ENCODE peak calls at places on chromosomes 7 and 10, in six cellular contexts. Y, N, U, W, S and V are unnamed samples. For H3K36me3, the result is how much of the 10 kb centered on the place peaks cover.

GRCh38 chr10:72088879-72089585 is 681 bp upstream of the SPOCK2 start:
- DNase-seq in Y (no peak), N (peak), U (peak), W (no peak), S (no peak), V (no peak)

GRCh38 chr10:5446390-5446926 is 34.1 kb downstream of the NET1 start:
- DNase-seq in Y (peak), N (peak), U (peak), W (peak), S (peak), V (peak)

GRCh38 chr10:12369982-12370381 is 20.6 kb downstream of the CAMK1D start:
- DNase-seq in Y (no peak), N (no peak), U (no peak), W (no peak), S (no peak), V (no peak)

GRCh38 chr7:17155529-17155928 is 142.9 kb upstream of the AHR start:
- DNase-seq in Y (no peak), N (no peak), U (no peak), W (no peak), S (no peak), V (no peak)

GRCh38 chr7:80379034-80379433 is 132.8 kb downstream of the GNAT3 start:
- DNase-seq in Y (no peak), N (no peak), U (no peak), W (no peak), S (no peak), V (no peak)

GRCh38 chr10:104844073-104844472 is 203.0 kb downstream of the SORCS3 start:
- DNase-seq in Y (no peak), N (no peak), U (no peak), W (no peak), S (no peak), V (no peak)

GRCh38 chr10:98172495-98172894 is 38.0 kb downstream of the R3HCC1L start:
- DNase-seq in Y (no peak), N (no peak), U (no peak), W (no peak), S (no peak), V (no peak)

GRCh38 chr10:124092270-124093075 is 925 bp downstream of the CHST15 start:
- DNase-seq in Y (no peak), N (peak), U (peak), W (peak), S (peak), V (no peak)

GRCh38 chr7:32179567-32179966 is 109.4 kb upstream of the PDE1C start:
- DNase-seq in Y (no peak), N (no peak), U (no peak), W (no peak), S (no peak), V (no peak)

GRCh38 chr7:73436031-73436929 is 2.7 kb downstream of the FZD9 start:
- DNase-seq in Y (no peak), N (no peak), U (no peak), W (no peak), S (no peak), V (no peak)
- TF ChIP-seq CTCF in Y (no peak), N (no peak), U (no peak), W (no peak), S (no peak), V (peak)

DNA sequence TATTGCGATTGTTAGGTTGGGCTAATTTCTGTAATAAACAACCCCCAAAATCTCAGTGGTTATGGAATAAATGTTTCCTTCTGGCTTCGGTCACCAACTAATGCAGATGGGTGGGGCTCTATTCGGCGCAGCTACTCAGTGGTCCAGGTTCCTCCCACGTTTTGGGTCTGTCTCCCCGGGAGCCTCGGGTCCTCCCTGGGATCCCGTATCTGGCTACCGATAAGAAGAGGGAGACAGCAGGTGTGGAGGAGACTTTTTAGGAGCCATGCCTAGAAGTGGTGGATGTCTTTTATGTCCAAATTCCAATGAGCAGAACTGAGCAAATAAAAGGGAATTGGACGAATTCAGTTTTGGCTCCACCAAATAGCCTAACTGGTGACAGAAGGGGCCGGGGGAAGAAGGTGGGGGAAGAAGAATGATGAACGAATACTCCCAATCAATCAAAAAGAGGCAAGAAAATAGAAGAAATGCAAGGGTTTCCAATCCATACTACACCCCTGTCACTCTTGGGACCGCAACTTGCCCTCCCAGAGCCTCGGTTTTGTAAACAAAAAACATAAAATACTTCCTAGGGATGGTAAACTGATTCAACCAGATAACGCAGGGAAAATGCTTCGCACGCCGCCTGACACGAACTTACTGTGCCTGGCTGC is 498 bp upstream of the C10orf53 start:
- DNase-seq in Y (no peak), N (no peak), U (no peak), W (no peak), S (no peak), V (no peak)
- H3K4me3 ChIP-seq in Y (no peak), N (no peak), U (no peak), W (no peak), S (no peak), V (peak)

GRCh38 chr10:118047363-118047719 is 600 bp upstream of the RAB11FIP2 start:
- DNase-seq in Y (no peak), N (peak), U (no peak), W (no peak), S (peak), V (no peak)
- H3K36me3 ChIP-seq in Y (under half), N (under half), U (under half), W (under half), S (under half), V (under half)

DNA sequence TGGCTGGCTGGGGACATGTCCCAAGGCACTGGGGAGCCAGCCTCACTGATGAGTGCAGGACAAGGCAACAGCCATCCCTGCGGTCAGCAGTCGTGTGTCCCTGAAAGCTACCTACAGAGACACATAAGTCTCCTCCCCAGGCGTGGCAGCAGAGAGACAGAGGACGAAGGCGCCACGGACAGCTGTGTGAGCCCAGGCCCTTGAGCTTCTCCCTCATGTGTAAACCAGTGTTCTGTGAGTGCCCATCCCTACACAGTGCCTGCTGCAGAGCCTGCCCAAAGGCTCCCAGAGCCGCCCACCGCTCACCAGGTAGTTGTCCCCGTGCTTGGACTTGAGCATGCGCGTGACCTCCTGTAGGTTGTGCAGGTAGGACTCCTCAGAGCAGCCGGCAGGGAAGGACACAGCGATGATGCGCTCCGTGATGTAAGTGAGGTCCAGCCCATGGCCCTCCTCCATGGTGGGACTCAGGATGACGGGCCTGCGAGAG is 142.7 kb downstream of the TNS3 start:
- DNase-seq in Y (no peak), N (no peak), U (no peak), W (no peak), S (no peak), V (no peak)
- TF ChIP-seq CTCF in Y (no peak), N (no peak), U (no peak), W (no peak), S (no peak), V (no peak)

DNA sequence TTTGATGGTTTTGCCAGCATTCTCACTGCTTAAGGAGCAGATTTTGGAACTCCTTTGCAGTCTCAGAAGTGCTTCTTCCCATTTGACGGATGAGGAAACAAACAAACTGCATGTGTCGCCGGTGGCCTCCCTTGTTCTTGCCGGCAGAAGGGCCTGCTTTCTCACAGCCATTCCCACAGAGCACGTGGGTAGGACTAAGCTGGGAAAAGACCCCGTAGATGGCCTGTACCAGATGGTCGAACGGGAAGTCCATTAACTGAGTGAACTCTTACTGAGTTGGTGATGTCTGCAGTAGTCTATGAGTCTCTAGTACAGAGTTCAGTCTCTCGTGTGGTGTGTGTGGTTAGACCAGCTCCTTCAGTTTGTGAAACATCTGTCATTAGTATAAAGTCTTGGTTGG is 131.9 kb downstream of the TRRAP start:
- DNase-seq in Y (no peak), N (no peak), U (no peak), W (no peak), S (no peak), V (no peak)
- H3K4me3 ChIP-seq in Y (no peak), N (no peak), U (no peak), W (no peak), S (no peak), V (no peak)

GRCh38 chr7:1442355-1443124 is 16.7 kb downstream of the MICALL2 start:
- DNase-seq in Y (no peak), N (no peak), U (no peak), W (no peak), S (no peak), V (no peak)
- H3K36me3 ChIP-seq in Y (under half), N (under half), U (under half), W (under half), S (under half), V (under half)